ENCODE peak calls at places on chromosomes 6 and 20, in seven cellular contexts. G is uterus, E is endothelial cell, K is upper lobe of right lung, P is astrocyte of the spinal cord, N is breast epithelium, R is foreskin fibroblast. I is an unnamed sample.

GRCh38 chr6:84448331-84448730 is 220.9 kb upstream of the CEP162 start:
- DNase-seq in G (no peak), E (no peak), K (no peak), P (no peak), N (no peak), R (no peak), I (no peak)

GRCh38 chr6:89966250-89966588 is 72.0 kb downstream of the GJA10 start:
- DNase-seq in G (no peak), E (no peak), K (no peak), P (no peak), N (no peak), R (no peak), I (peak)

GRCh38 chr20:18750735-18751134 is 62.8 kb upstream of the SCP2D1 start:
- DNase-seq in G (no peak), E (no peak), K (no peak), P (no peak), N (no peak), R (no peak), I (no peak)

GRCh38 chr6:84773431-84774173 is 9.2 kb upstream of the TBX18 start:
- DNase-seq in G (no peak), E (peak), K (no peak), P (peak), N (no peak), R (no peak), I (peak)

GRCh38 chr6:112407191-112407590 is 60.1 kb downstream of the RFPL4B start:
- DNase-seq in G (no peak), E (no peak), K (no peak), P (peak), N (no peak), R (no peak), I (no peak)

GRCh38 chr6:4635666-4636065 is 140.5 kb upstream of the CDYL start:
- DNase-seq in G (no peak), E (no peak), K (no peak), P (no peak), N (no peak), R (no peak), I (no peak)

GRCh38 chr20:56422824-56423189 is 10.7 kb downstream of the CASS4 start:
- DNase-seq in G (no peak), E (no peak), K (no peak), P (no peak), N (no peak), R (no peak), I (no peak)

GRCh38 chr20:56439784-56440291 is 27.8 kb downstream of the CASS4 start:
- DNase-seq in G (no peak), E (no peak), K (no peak), P (peak), N (no peak), R (peak), I (peak)

GRCh38 chr20:21713901-21714296 is 8.4 kb downstream of the PAX1 start:
- DNase-seq in G (no peak), E (no peak), K (no peak), P (no peak), N (no peak), R (no peak), I (no peak)

GRCh38 chr6:65771946-65772345 is 64.9 kb upstream of the EYS start:
- DNase-seq in G (no peak), E (no peak), K (no peak), P (no peak), N (no peak), R (no peak), I (no peak)

GRCh38 chr6:65780691-65781090 is 73.7 kb upstream of the EYS start:
- DNase-seq in G (no peak), E (no peak), K (no peak), P (no peak), N (no peak), R (no peak), I (no peak)

GRCh38 chr6:65776332-65776731 is 69.3 kb upstream of the EYS start:
- DNase-seq in G (no peak), E (no peak), K (no peak), P (no peak), N (no peak), R (no peak), I (no peak)
- TF ChIP-seq CTCF in G (no peak), E (no peak), K (no peak), P (no peak), N (no peak), R (no peak), I (no peak)

GRCh38 chr6:151493495-151494234 is at the start of gene CCDC170:
- DNase-seq in G (peak), E (peak), K (peak), P (peak), N (peak), R (no peak), I (peak)

GRCh38 chr6:151495380-151495779 is 1.6 kb downstream of the CCDC170 start:
- DNase-seq in G (no peak), E (no peak), K (no peak), P (no peak), N (no peak), R (no peak), I (no peak)

GRCh38 chr6:151488226-151488625 is 5.6 kb upstream of the CCDC170 start:
- DNase-seq in G (no peak), E (no peak), K (no peak), P (no peak), N (no peak), R (no peak), I (peak)

GRCh38 chr6:151494235-151494950 is 576 bp downstream of the CCDC170 start:
- DNase-seq in G (peak), E (peak), K (peak), P (peak), N (peak), R (peak), I (peak)

DNA sequence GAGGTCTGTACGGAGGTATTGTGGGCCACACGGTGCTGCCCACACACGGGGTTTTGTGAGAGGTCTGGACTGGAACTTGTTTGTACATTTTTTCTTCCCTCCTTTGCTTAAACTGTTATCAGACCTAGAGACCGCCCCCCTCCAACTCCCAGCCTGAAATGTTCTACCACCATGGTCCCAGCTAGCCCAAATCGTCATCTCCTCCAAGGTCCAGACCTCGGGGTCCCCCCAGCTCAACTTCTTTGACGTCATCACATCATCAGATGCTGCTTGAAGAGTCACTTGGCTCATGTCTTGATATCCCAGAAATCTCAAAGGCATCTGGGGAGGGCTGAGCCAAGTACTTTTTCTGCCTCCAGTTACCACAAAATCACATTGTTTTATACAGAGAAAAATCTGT is 2.8 kb upstream of the CCDC170 start:
- DNase-seq in G (no peak), E (no peak), K (no peak), P (no peak), N (no peak), R (no peak), I (peak)
- TF ChIP-seq CTCF in G (no peak), E (no peak), K (no peak), P (no peak), N (no peak), R (no peak), I (no peak)

DNA sequence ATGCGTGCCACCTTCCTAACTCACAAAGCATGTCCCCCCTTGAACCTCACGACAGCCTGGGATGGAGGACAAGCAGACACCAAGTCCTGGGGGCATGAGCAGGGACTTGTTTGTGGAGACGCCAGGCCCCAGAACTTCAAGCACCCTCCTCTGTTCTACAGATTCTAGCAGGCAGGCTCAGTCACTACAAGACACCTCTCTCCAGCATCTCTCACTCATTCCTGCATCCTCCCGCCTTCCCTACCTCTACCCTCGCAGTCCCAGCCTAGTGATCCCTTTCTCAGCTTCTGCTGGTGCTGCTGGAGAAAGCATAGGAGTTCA is 3.7 kb downstream of the LRP11 start:
- DNase-seq in G (no peak), E (no peak), K (peak), P (no peak), N (no peak), R (no peak), I (no peak)
- TF ChIP-seq CTCF in G (no peak), E (no peak), K (no peak), P (no peak), N (no peak), R (no peak), I (no peak)

DNA sequence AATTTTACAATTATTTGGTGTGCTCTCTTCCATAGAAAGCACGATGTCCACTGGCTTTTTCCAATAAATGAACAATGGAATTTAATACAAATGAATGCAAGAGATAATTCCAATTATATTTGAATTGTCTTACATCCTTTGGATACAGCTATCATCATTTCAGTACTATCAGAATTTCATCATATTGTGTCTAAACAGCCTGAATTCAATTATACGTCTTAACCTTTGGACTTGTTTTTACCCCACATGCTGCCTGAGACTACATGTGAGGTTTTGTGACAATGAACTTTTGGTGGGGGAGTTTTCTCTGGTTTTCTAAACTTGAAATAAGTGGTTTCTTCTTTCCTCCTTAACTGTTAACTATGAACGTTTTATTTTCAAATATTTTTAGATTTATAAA is 1176.0 kb downstream of the EPHA7 start:
- DNase-seq in G (no peak), E (no peak), K (no peak), P (no peak), N (no peak), R (no peak), I (no peak)
- TF ChIP-seq CTCF in G (no peak), E (no peak), K (no peak), P (no peak), N (no peak), R (no peak), I (no peak)

GRCh38 chr20:54662064-54662463 is 186.7 kb downstream of the DOK5 start:
- DNase-seq in G (no peak), E (no peak), K (no peak), P (no peak), N (no peak), R (no peak), I (no peak)
- TF ChIP-seq CTCF in G (no peak), E (no peak), K (no peak), P (no peak), N (no peak), R (no peak), I (no peak)

GRCh38 chr20:34389206-34389953 is 26.3 kb downstream of the ITCH start:
- DNase-seq in G (no peak), E (no peak), K (no peak), P (peak), N (no peak), R (peak), I (no peak)

GRCh38 chr20:34390769-34391447 is 27.8 kb downstream of the ITCH start:
- DNase-seq in G (peak), E (no peak), K (peak), P (peak), N (no peak), R (peak), I (peak)

GRCh38 chr20:34388678-34389077 is 25.6 kb downstream of the ITCH start:
- DNase-seq in G (no peak), E (no peak), K (no peak), P (no peak), N (no peak), R (no peak), I (no peak)

GRCh38 chr20:34388000-34388399 is 24.9 kb downstream of the ITCH start:
- DNase-seq in G (no peak), E (no peak), K (no peak), P (no peak), N (no peak), R (no peak), I (no peak)

GRCh38 chr20:34385464-34385863 is 22.4 kb downstream of the ITCH start:
- DNase-seq in G (no peak), E (no peak), K (no peak), P (no peak), N (no peak), R (no peak), I (no peak)
- TF ChIP-seq CTCF in G (no peak), E (no peak), K (no peak), P (no peak), N (no peak), R (no peak), I (no peak)

GRCh38 chr6:134317471-134318131 is at the start of gene SGK1:
- DNase-seq in G (peak), E (peak), K (no peak), P (peak), N (no peak), R (no peak), I (peak)
- TF ChIP-seq CTCF in G (no peak), E (no peak), K (no peak), P (peak), N (no peak), R (no peak), I (no peak)